ENCODE peak calls at places on chromosomes 2 and 18, in six cellular contexts. One of them, this sample, is unnamed.

GRCh38 chr2:59754336-59754735 is 799.1 kb downstream of the BCL11A start:
- DNase-seq in A549: no peak
- DNase-seq in HepG2: no peak
- DNase-seq in K562: no peak
- DNase-seq in endothelial cell of umbilical vein: no peak
- DNase-seq in GM12878: no peak
- DNase-seq in this sample: no peak

GRCh38 chr18:61606759-61607158 is 273.5 kb downstream of the CDH20 start:
- DNase-seq in GM12878: no peak
- DNase-seq in endothelial cell of umbilical vein: peak
- DNase-seq in HepG2: no peak
- DNase-seq in K562: no peak
- DNase-seq in A549: peak
- DNase-seq in this sample: peak

GRCh38 chr2:60585276-60585675 is 31.8 kb upstream of the BCL11A start:
- DNase-seq in GM12878: no peak
- DNase-seq in K562: no peak
- DNase-seq in endothelial cell of umbilical vein: no peak
- DNase-seq in A549: no peak
- DNase-seq in HepG2: no peak
- DNase-seq in this sample: no peak

GRCh38 chr2:6069354-6069753 is 377.2 kb downstream of the SOX11 start:
- DNase-seq in A549: no peak
- DNase-seq in endothelial cell of umbilical vein: no peak
- DNase-seq in HepG2: no peak
- DNase-seq in GM12878: no peak
- DNase-seq in K562: no peak
- DNase-seq in this sample: no peak

GRCh38 chr2:237405006-237405559 is 8.9 kb downstream of the COL6A3 start:
- DNase-seq in HepG2: no peak
- DNase-seq in GM12878: no peak
- DNase-seq in endothelial cell of umbilical vein: no peak
- DNase-seq in A549: no peak
- DNase-seq in K562: no peak
- DNase-seq in this sample: no peak

GRCh38 chr2:170465241-170465640 is 249.9 kb upstream of the SP5 start:
- DNase-seq in A549: no peak
- DNase-seq in GM12878: no peak
- DNase-seq in endothelial cell of umbilical vein: no peak
- DNase-seq in HepG2: peak
- DNase-seq in K562: no peak
- DNase-seq in this sample: no peak

GRCh38 chr2:179860255-179861026 is 971 bp downstream of the ZNF385B start:
- DNase-seq in A549: no peak
- DNase-seq in K562: no peak
- DNase-seq in GM12878: no peak
- DNase-seq in HepG2: no peak
- DNase-seq in endothelial cell of umbilical vein: no peak
- DNase-seq in this sample: no peak

GRCh38 chr18:77984178-77984577 is 734.5 kb downstream of the GALR1 start:
- DNase-seq in HepG2: no peak
- DNase-seq in endothelial cell of umbilical vein: no peak
- DNase-seq in GM12878: no peak
- DNase-seq in A549: no peak
- DNase-seq in K562: no peak
- DNase-seq in this sample: no peak

GRCh38 chr2:217282531-217282930 is 422.7 kb upstream of the TNP1 start:
- DNase-seq in K562: no peak
- DNase-seq in GM12878: no peak
- DNase-seq in endothelial cell of umbilical vein: no peak
- DNase-seq in HepG2: no peak
- DNase-seq in A549: no peak
- DNase-seq in this sample: no peak

GRCh38 chr2:288743-289361 is 961 bp upstream of the ALKAL2 start:
- DNase-seq in A549: no peak
- DNase-seq in HepG2: no peak
- DNase-seq in GM12878: no peak
- DNase-seq in endothelial cell of umbilical vein: no peak
- DNase-seq in K562: no peak
- DNase-seq in this sample: no peak

GRCh38 chr2:5700551-5700950 is 8.4 kb downstream of the SOX11 start:
- DNase-seq in A549: no peak
- DNase-seq in K562: no peak
- DNase-seq in HepG2: no peak
- DNase-seq in GM12878: no peak
- DNase-seq in endothelial cell of umbilical vein: no peak
- DNase-seq in this sample: no peak

GRCh38 chr2:241223211-241224067 is 35.0 kb downstream of the ANO7 start:
- DNase-seq in endothelial cell of umbilical vein: peak
- DNase-seq in A549: no peak
- DNase-seq in HepG2: peak
- DNase-seq in K562: no peak
- DNase-seq in GM12878: no peak
- DNase-seq in this sample: peak

GRCh38 chr2:16861154-16861929 is 195.7 kb upstream of the CYRIA start:
- DNase-seq in endothelial cell of umbilical vein: no peak
- DNase-seq in GM12878: no peak
- DNase-seq in HepG2: no peak
- DNase-seq in K562: no peak
- DNase-seq in A549: peak
- DNase-seq in this sample: peak

GRCh38 chr2:211458974-211459373 is 902.6 kb downstream of the CPS1 start:
- DNase-seq in GM12878: no peak
- DNase-seq in K562: no peak
- DNase-seq in endothelial cell of umbilical vein: no peak
- DNase-seq in A549: no peak
- DNase-seq in HepG2: no peak
- DNase-seq in this sample: no peak

GRCh38 chr2:119106301-119106897 is 52.2 kb downstream of the C1QL2 start:
- DNase-seq in endothelial cell of umbilical vein: no peak
- DNase-seq in K562: peak
- DNase-seq in A549: peak
- DNase-seq in HepG2: peak
- DNase-seq in GM12878: no peak
- DNase-seq in this sample: peak

GRCh38 chr2:238493411-238493810 is 66.7 kb downstream of the ASB1 start:
- DNase-seq in GM12878: no peak
- DNase-seq in K562: no peak
- DNase-seq in A549: no peak
- DNase-seq in endothelial cell of umbilical vein: no peak
- DNase-seq in HepG2: no peak
- DNase-seq in this sample: no peak

GRCh38 chr18:13625843-13626543 is 100.4 kb downstream of the FAM210A start:
- DNase-seq in K562: no peak
- DNase-seq in GM12878: no peak
- DNase-seq in HepG2: no peak
- DNase-seq in endothelial cell of umbilical vein: no peak
- DNase-seq in A549: no peak
- DNase-seq in this sample: no peak

GRCh38 chr2:28640908-28641300 is 110.7 kb upstream of the PPP1CB start:
- DNase-seq in endothelial cell of umbilical vein: no peak
- DNase-seq in HepG2: no peak
- DNase-seq in GM12878: no peak
- DNase-seq in A549: no peak
- DNase-seq in K562: no peak
- DNase-seq in this sample: no peak

GRCh38 chr2:100643906-100644501 is 81.2 kb downstream of the PDCL3 start:
- DNase-seq in endothelial cell of umbilical vein: no peak
- DNase-seq in K562: no peak
- DNase-seq in HepG2: no peak
- DNase-seq in A549: no peak
- DNase-seq in GM12878: no peak
- DNase-seq in this sample: peak

GRCh38 chr18:37375181-37375580 is 190.4 kb downstream of the CELF4 start:
- DNase-seq in endothelial cell of umbilical vein: no peak
- DNase-seq in A549: no peak
- DNase-seq in GM12878: no peak
- DNase-seq in K562: no peak
- DNase-seq in HepG2: no peak
- DNase-seq in this sample: no peak
- TF ChIP-seq MYC in endothelial cell of umbilical vein: no peak
- TF ChIP-seq MYC in A549: no peak
- TF ChIP-seq MYC in GM12878: no peak
- TF ChIP-seq MYC in K562: no peak
- TF ChIP-seq MYC in HepG2: no peak
- TF ChIP-seq MYC in this sample: no peak

DNA sequence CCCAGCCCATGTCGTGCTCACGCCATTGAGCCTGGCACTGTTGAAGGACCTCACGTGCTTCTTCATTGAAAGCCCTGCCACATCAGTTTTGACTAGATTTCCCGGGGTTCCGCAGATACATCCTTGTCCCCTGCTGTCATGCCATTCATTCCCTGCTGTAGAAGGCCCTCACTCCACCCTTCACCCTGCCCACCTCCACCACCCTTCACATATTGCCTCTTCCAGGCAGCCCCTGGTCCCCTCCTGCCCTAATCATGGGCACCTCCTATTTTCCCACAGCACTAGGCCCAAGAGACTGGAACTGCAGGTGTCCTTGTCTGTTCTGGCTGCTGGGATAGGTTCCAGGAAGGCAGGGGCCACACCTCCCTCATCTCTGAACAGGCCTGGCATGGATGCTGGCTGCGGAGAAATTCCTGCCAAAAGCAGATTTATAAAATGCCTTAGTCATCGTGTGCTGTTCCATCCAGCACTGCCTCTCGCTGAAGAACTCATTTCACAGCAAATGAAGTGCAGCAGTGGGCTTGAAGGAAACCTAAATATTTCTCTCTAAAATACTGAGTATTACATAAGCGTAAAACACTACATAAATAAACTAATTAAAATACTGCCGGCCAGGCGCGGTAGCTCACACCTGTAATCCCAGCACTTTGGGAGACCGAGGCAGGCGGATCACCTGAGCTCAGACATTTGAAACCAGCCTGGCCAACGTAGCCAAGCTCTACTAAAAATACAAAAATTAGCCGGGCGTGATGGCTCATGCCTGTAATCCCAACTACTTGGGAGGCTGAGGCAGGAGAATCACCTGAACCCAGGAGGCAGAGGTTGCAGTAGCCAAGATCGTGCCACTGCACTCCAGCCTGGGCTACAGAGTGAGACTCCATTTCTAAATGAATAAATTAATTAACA is 38.4 kb downstream of the EIF4E2 start:
- DNase-seq in endothelial cell of umbilical vein: no peak
- DNase-seq in A549: peak
- DNase-seq in HepG2: no peak
- DNase-seq in K562: no peak
- DNase-seq in GM12878: no peak
- DNase-seq in this sample: no peak
- TF ChIP-seq POLR2A in endothelial cell of umbilical vein: no peak
- TF ChIP-seq POLR2A in A549: no peak
- TF ChIP-seq POLR2A in HepG2: no peak
- TF ChIP-seq POLR2A in K562: no peak
- TF ChIP-seq POLR2A in GM12878: no peak
- TF ChIP-seq POLR2A in this sample: no peak

DNA sequence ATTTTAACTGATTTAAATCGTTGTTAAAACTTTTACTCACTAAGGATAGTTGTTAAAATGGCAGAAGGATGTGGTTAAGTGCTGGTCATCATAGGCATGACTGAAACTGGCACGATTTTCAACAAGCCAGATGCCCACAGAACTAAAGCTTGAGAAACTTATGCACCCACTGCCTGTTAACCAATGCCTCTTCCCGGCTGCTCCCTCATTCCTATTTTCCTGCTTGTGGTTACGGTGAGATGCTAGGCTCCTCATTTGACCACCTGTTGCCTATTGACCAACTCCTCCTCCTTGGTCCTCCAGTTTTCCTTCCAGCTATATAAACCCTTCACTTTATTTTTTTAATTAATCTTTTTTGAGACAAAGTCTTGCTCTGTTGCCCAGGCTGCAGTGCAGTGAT is 238.7 kb downstream of the TFCP2L1 start:
- DNase-seq in endothelial cell of umbilical vein: no peak
- DNase-seq in HepG2: no peak
- DNase-seq in GM12878: no peak
- DNase-seq in A549: no peak
- DNase-seq in K562: no peak
- DNase-seq in this sample: no peak
- TF ChIP-seq MAX in endothelial cell of umbilical vein: no peak
- TF ChIP-seq MAX in HepG2: no peak
- TF ChIP-seq MAX in GM12878: no peak
- TF ChIP-seq MAX in A549: no peak
- TF ChIP-seq MAX in K562: no peak
- TF ChIP-seq MAX in this sample: no peak

GRCh38 chr2:24903527-24904103 is 16.4 kb downstream of the ADCY3 start:
- DNase-seq in endothelial cell of umbilical vein: no peak
- DNase-seq in A549: no peak
- DNase-seq in GM12878: no peak
- DNase-seq in HepG2: no peak
- DNase-seq in K562: no peak
- DNase-seq in this sample: no peak

GRCh38 chr2:24894750-24895149 is 25.3 kb downstream of the ADCY3 start:
- DNase-seq in K562: no peak
- DNase-seq in endothelial cell of umbilical vein: no peak
- DNase-seq in A549: peak
- DNase-seq in HepG2: no peak
- DNase-seq in GM12878: no peak
- DNase-seq in this sample: no peak

GRCh38 chr2:24893934-24894333 is 26.1 kb downstream of the ADCY3 start:
- DNase-seq in K562: no peak
- DNase-seq in HepG2: no peak
- DNase-seq in endothelial cell of umbilical vein: no peak
- DNase-seq in A549: no peak
- DNase-seq in GM12878: no peak
- DNase-seq in this sample: no peak

GRCh38 chr2:24899361-24899760 is 20.7 kb downstream of the ADCY3 start:
- DNase-seq in endothelial cell of umbilical vein: no peak
- DNase-seq in A549: no peak
- DNase-seq in GM12878: no peak
- DNase-seq in K562: no peak
- DNase-seq in HepG2: no peak
- DNase-seq in this sample: no peak

DNA sequence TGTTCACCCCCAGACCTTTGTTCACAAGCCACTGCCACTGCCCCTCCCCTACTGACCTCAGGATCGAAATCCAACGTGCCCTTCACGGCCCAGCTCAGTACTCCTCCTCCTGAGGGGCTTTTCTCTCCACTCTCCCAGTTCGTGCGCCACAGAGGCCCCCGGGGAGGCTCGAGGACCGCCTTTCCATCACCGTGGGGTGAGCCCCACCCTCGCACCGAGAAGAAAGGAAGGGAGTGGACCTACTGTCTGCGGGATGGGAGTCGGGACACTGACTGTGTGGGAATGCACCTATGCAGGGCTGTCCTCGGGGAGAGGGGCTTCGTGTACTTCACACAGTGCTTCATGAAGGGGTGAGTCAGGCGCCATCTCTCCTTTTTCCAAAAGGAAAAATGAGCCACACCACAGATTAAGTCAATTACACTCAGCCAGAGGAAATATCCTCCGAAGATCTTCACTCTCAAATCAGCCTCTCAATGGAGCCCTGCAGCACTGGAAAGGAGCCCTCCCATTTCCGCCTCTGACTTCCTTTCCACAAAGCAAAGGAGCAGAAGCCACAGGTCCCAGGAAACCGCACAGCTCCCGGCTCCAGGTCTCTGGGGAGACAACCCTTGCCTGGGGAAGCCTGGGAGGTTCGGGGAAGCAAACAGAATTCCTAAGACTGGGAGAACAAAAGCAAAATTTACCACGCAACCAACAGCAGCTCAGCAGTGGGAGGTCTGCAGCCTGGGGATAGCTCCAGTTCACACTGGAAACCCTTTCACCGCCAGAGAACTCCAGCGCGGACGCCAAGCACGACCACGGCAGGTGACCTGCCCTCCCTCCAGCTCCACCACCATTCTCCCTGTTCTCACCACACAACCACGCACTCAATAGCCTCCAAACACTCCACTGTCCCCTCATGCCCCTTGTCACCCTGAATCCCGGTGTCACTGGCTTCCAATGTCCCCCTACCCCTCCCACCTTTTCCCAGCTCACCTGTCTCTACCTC is 21.6 kb downstream of the ADCY3 start:
- DNase-seq in endothelial cell of umbilical vein: no peak
- DNase-seq in K562: no peak
- DNase-seq in GM12878: no peak
- DNase-seq in A549: no peak
- DNase-seq in HepG2: no peak
- DNase-seq in this sample: no peak
- TF ChIP-seq MYC in endothelial cell of umbilical vein: no peak
- TF ChIP-seq MYC in K562: no peak
- TF ChIP-seq MYC in GM12878: no peak
- TF ChIP-seq MYC in A549: no peak
- TF ChIP-seq MYC in HepG2: no peak
- TF ChIP-seq MYC in this sample: no peak